ENCODE peak calls at places on chromosomes 13 and 19, in seven cellular contexts. One of them, this sample, is unnamed.

GRCh38 chr13:97279913-97280312 is 57.8 kb downstream of the MBNL2 start:
- DNase-seq in sigmoid colon: no peak
- DNase-seq in gastrocnemius medialis: no peak
- DNase-seq in adrenal gland: no peak
- DNase-seq in spleen: no peak
- DNase-seq in heart left ventricle: no peak
- DNase-seq in NB4: no peak
- DNase-seq in this sample: no peak

GRCh38 chr19:6064016-6064702 is 46.1 kb downstream of the RFX2 start:
- DNase-seq in heart left ventricle: no peak
- DNase-seq in sigmoid colon: no peak
- DNase-seq in gastrocnemius medialis: no peak
- DNase-seq in adrenal gland: no peak
- DNase-seq in NB4: no peak
- DNase-seq in spleen: no peak
- DNase-seq in this sample: no peak

GRCh38 chr19:9940778-9941177 is 4.5 kb upstream of the OLFM2 start:
- DNase-seq in spleen: no peak
- DNase-seq in NB4: no peak
- DNase-seq in heart left ventricle: no peak
- DNase-seq in adrenal gland: no peak
- DNase-seq in sigmoid colon: no peak
- DNase-seq in gastrocnemius medialis: no peak
- DNase-seq in this sample: no peak

GRCh38 chr13:44302948-44303575 is 70.6 kb upstream of the SERP2 start:
- DNase-seq in NB4: no peak
- DNase-seq in gastrocnemius medialis: no peak
- DNase-seq in sigmoid colon: peak
- DNase-seq in heart left ventricle: no peak
- DNase-seq in spleen: no peak
- DNase-seq in adrenal gland: no peak
- DNase-seq in this sample: no peak

GRCh38 chr13:98482476-98483444 is 94.1 kb downstream of the STK24 start:
- DNase-seq in sigmoid colon: peak
- DNase-seq in gastrocnemius medialis: peak
- DNase-seq in adrenal gland: peak
- DNase-seq in spleen: no peak
- DNase-seq in heart left ventricle: peak
- DNase-seq in NB4: peak
- DNase-seq in this sample: peak

GRCh38 chr19:38664503-38665211 is 17.2 kb downstream of the ACTN4 start:
- DNase-seq in gastrocnemius medialis: no peak
- DNase-seq in NB4: peak
- DNase-seq in heart left ventricle: no peak
- DNase-seq in adrenal gland: no peak
- DNase-seq in spleen: peak
- DNase-seq in sigmoid colon: no peak
- DNase-seq in this sample: peak

GRCh38 chr13:63455938-63456337 is 2040.3 kb upstream of the PCDH20 start:
- DNase-seq in heart left ventricle: no peak
- DNase-seq in NB4: no peak
- DNase-seq in spleen: no peak
- DNase-seq in gastrocnemius medialis: no peak
- DNase-seq in sigmoid colon: no peak
- DNase-seq in adrenal gland: no peak
- DNase-seq in this sample: no peak

GRCh38 chr19:45506246-45506990 is 861 bp upstream of the VASP start:
- DNase-seq in sigmoid colon: peak
- DNase-seq in heart left ventricle: peak
- DNase-seq in gastrocnemius medialis: peak
- DNase-seq in adrenal gland: peak
- DNase-seq in NB4: peak
- DNase-seq in spleen: peak
- DNase-seq in this sample: peak

GRCh38 chr13:87669379-87669978 is 1.7 kb upstream of the SLITRK5 start:
- DNase-seq in gastrocnemius medialis: no peak
- DNase-seq in NB4: peak
- DNase-seq in adrenal gland: no peak
- DNase-seq in heart left ventricle: no peak
- DNase-seq in spleen: no peak
- DNase-seq in sigmoid colon: no peak
- DNase-seq in this sample: peak

GRCh38 chr13:105991622-105992254 is 543.7 kb downstream of the EFNB2 start:
- DNase-seq in gastrocnemius medialis: peak
- DNase-seq in heart left ventricle: no peak
- DNase-seq in adrenal gland: no peak
- DNase-seq in sigmoid colon: no peak
- DNase-seq in spleen: no peak
- DNase-seq in NB4: peak
- DNase-seq in this sample: no peak

GRCh38 chr13:97256343-97256783 is 34.2 kb downstream of the MBNL2 start:
- DNase-seq in heart left ventricle: no peak
- DNase-seq in NB4: no peak
- DNase-seq in sigmoid colon: no peak
- DNase-seq in adrenal gland: peak
- DNase-seq in gastrocnemius medialis: no peak
- DNase-seq in spleen: no peak
- DNase-seq in this sample: peak

GRCh38 chr13:46179576-46180368 is 2.2 kb downstream of the LCP1 start:
- DNase-seq in sigmoid colon: no peak
- DNase-seq in NB4: peak
- DNase-seq in heart left ventricle: peak
- DNase-seq in adrenal gland: peak
- DNase-seq in gastrocnemius medialis: peak
- DNase-seq in spleen: peak
- DNase-seq in this sample: peak

GRCh38 chr19:16385821-16386220 is 61.2 kb downstream of the KLF2 start:
- DNase-seq in spleen: peak
- DNase-seq in NB4: no peak
- DNase-seq in gastrocnemius medialis: no peak
- DNase-seq in sigmoid colon: no peak
- DNase-seq in adrenal gland: peak
- DNase-seq in heart left ventricle: no peak
- DNase-seq in this sample: no peak

GRCh38 chr13:103961784-103962183 is 895.6 kb upstream of the SLC10A2 start:
- DNase-seq in gastrocnemius medialis: no peak
- DNase-seq in heart left ventricle: no peak
- DNase-seq in spleen: no peak
- DNase-seq in adrenal gland: no peak
- DNase-seq in sigmoid colon: no peak
- DNase-seq in NB4: no peak
- DNase-seq in this sample: no peak

GRCh38 chr19:50994129-50994528 is 7.3 kb downstream of the KLK8 start:
- DNase-seq in sigmoid colon: peak
- DNase-seq in adrenal gland: no peak
- DNase-seq in spleen: no peak
- DNase-seq in gastrocnemius medialis: no peak
- DNase-seq in heart left ventricle: no peak
- DNase-seq in NB4: peak
- DNase-seq in this sample: no peak

GRCh38 chr13:42574435-42575311 is 721 bp downstream of the TNFSF11 start:
- DNase-seq in NB4: no peak
- DNase-seq in heart left ventricle: no peak
- DNase-seq in sigmoid colon: no peak
- DNase-seq in spleen: peak
- DNase-seq in adrenal gland: no peak
- DNase-seq in gastrocnemius medialis: no peak
- DNase-seq in this sample: no peak

GRCh38 chr13:77565635-77566034 is 30.1 kb downstream of the SCEL start:
- DNase-seq in sigmoid colon: no peak
- DNase-seq in spleen: no peak
- DNase-seq in adrenal gland: no peak
- DNase-seq in NB4: peak
- DNase-seq in heart left ventricle: no peak
- DNase-seq in gastrocnemius medialis: no peak
- DNase-seq in this sample: peak

GRCh38 chr19:33428627-33429013 is 55.1 kb downstream of the CEBPG start:
- DNase-seq in heart left ventricle: no peak
- DNase-seq in spleen: no peak
- DNase-seq in adrenal gland: no peak
- DNase-seq in gastrocnemius medialis: no peak
- DNase-seq in NB4: no peak
- DNase-seq in sigmoid colon: no peak
- DNase-seq in this sample: no peak

GRCh38 chr13:74288361-74288911 is 154.2 kb upstream of the KLF12 start:
- DNase-seq in heart left ventricle: peak
- DNase-seq in sigmoid colon: peak
- DNase-seq in NB4: no peak
- DNase-seq in adrenal gland: no peak
- DNase-seq in gastrocnemius medialis: peak
- DNase-seq in spleen: peak
- DNase-seq in this sample: no peak

GRCh38 chr19:14091086-14091884 is 734 bp upstream of the SAMD1 start:
- DNase-seq in sigmoid colon: no peak
- DNase-seq in NB4: peak
- DNase-seq in heart left ventricle: peak
- DNase-seq in adrenal gland: peak
- DNase-seq in spleen: peak
- DNase-seq in gastrocnemius medialis: peak
- DNase-seq in this sample: peak

GRCh38 chr19:16398530-16399241 is 73.1 kb downstream of the EPS15L1 start:
- DNase-seq in adrenal gland: no peak
- DNase-seq in spleen: peak
- DNase-seq in sigmoid colon: no peak
- DNase-seq in heart left ventricle: no peak
- DNase-seq in gastrocnemius medialis: no peak
- DNase-seq in NB4: no peak
- DNase-seq in this sample: no peak

GRCh38 chr13:33629610-33630009 is 188.3 kb upstream of the RFC3 start:
- DNase-seq in spleen: no peak
- DNase-seq in heart left ventricle: no peak
- DNase-seq in NB4: no peak
- DNase-seq in gastrocnemius medialis: no peak
- DNase-seq in sigmoid colon: no peak
- DNase-seq in adrenal gland: no peak
- DNase-seq in this sample: no peak

GRCh38 chr13:61286148-61286745 is 129.4 kb downstream of the PCDH20 start:
- DNase-seq in sigmoid colon: no peak
- DNase-seq in gastrocnemius medialis: no peak
- DNase-seq in heart left ventricle: no peak
- DNase-seq in adrenal gland: no peak
- DNase-seq in NB4: peak
- DNase-seq in spleen: no peak
- DNase-seq in this sample: peak

GRCh38 chr19:9037415-9038062 is 27.3 kb upstream of the MUC16 start:
- DNase-seq in spleen: no peak
- DNase-seq in gastrocnemius medialis: no peak
- DNase-seq in heart left ventricle: no peak
- DNase-seq in NB4: no peak
- DNase-seq in sigmoid colon: no peak
- DNase-seq in adrenal gland: no peak
- DNase-seq in this sample: no peak

GRCh38 chr19:1261863-1262686 is 7.1 kb upstream of the CIRBP start:
- DNase-seq in spleen: peak
- DNase-seq in NB4: no peak
- DNase-seq in heart left ventricle: peak
- DNase-seq in adrenal gland: peak
- DNase-seq in sigmoid colon: peak
- DNase-seq in gastrocnemius medialis: peak
- DNase-seq in this sample: peak

GRCh38 chr19:53432088-53432661 is 391 bp downstream of the ZNF761 start:
- DNase-seq in spleen: peak
- DNase-seq in gastrocnemius medialis: peak
- DNase-seq in heart left ventricle: peak
- DNase-seq in NB4: peak
- DNase-seq in adrenal gland: peak
- DNase-seq in sigmoid colon: peak
- DNase-seq in this sample: peak

GRCh38 chr13:27979001-27979643 is 9.4 kb downstream of the URAD start:
- DNase-seq in spleen: no peak
- DNase-seq in NB4: no peak
- DNase-seq in heart left ventricle: no peak
- DNase-seq in sigmoid colon: no peak
- DNase-seq in adrenal gland: no peak
- DNase-seq in gastrocnemius medialis: no peak
- DNase-seq in this sample: no peak

GRCh38 chr13:102944821-102945220 is 99.0 kb downstream of the ERCC5 start:
- DNase-seq in gastrocnemius medialis: no peak
- DNase-seq in NB4: no peak
- DNase-seq in heart left ventricle: no peak
- DNase-seq in spleen: no peak
- DNase-seq in adrenal gland: no peak
- DNase-seq in sigmoid colon: no peak
- DNase-seq in this sample: no peak
- TF ChIP-seq POLR2A in gastrocnemius medialis: no peak
- TF ChIP-seq POLR2A in NB4: no peak
- TF ChIP-seq POLR2A in heart left ventricle: no peak
- TF ChIP-seq POLR2A in spleen: no peak
- TF ChIP-seq POLR2A in adrenal gland: no peak
- TF ChIP-seq POLR2A in sigmoid colon: no peak
- TF ChIP-seq POLR2A in this sample: no peak

DNA sequence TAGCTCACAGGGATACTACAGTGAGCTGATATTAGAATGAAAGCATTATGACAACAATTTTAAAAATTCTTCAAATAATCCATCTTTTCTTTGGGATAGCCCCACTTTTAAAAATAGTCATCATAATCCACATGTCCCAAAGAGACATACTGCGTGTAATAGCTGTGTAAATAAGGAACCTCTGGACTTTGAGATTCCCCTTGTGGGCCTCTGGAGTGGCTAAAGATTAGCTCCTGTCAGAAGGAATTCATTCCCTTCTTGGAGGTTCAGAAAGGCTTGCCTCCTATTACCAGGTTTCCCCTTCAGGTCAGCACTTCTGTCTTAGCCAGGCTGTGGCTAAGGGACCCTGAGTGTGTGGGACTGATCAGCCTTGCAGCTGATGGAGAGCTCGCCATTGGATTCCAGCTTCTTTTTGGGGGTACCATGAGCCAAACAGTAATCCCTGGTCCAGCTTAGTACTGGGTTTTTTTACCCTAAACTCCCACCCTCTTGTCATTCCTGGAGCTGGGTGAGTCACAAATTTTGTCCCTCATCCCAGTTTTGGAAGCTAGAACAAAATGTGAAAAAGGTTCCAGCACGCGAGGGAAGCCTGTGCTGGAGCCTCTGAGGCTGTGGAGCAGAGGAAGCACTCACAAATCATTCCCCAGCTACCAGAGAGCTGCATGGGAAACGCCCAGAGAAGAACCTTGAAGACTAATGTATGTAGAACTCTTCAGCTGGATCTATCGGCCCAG is 96.6 kb downstream of the RNASEH2B start:
- DNase-seq in sigmoid colon: no peak
- DNase-seq in spleen: no peak
- DNase-seq in heart left ventricle: no peak
- DNase-seq in gastrocnemius medialis: peak
- DNase-seq in adrenal gland: no peak
- DNase-seq in NB4: no peak
- DNase-seq in this sample: no peak
- TF ChIP-seq POLR2A in sigmoid colon: no peak
- TF ChIP-seq POLR2A in spleen: no peak
- TF ChIP-seq POLR2A in heart left ventricle: no peak
- TF ChIP-seq POLR2A in gastrocnemius medialis: no peak
- TF ChIP-seq POLR2A in adrenal gland: no peak
- TF ChIP-seq POLR2A in NB4: no peak
- TF ChIP-seq POLR2A in this sample: no peak

GRCh38 chr13:24293761-24294160 is 15.6 kb upstream of the C1QTNF9 start:
- DNase-seq in heart left ventricle: no peak
- DNase-seq in gastrocnemius medialis: no peak
- DNase-seq in spleen: no peak
- DNase-seq in sigmoid colon: no peak
- DNase-seq in NB4: no peak
- DNase-seq in adrenal gland: no peak
- DNase-seq in this sample: no peak
- TF ChIP-seq POLR2A in heart left ventricle: no peak
- TF ChIP-seq POLR2A in gastrocnemius medialis: no peak
- TF ChIP-seq POLR2A in spleen: no peak
- TF ChIP-seq POLR2A in sigmoid colon: no peak
- TF ChIP-seq POLR2A in NB4: no peak
- TF ChIP-seq POLR2A in adrenal gland: no peak
- TF ChIP-seq POLR2A in this sample: no peak

GRCh38 chr19:4380254-4380727 is 20.1 kb downstream of the SH3GL1 start:
- DNase-seq in adrenal gland: peak
- DNase-seq in gastrocnemius medialis: no peak
- DNase-seq in heart left ventricle: peak
- DNase-seq in spleen: peak
- DNase-seq in NB4: no peak
- DNase-seq in sigmoid colon: peak
- DNase-seq in this sample: no peak
- TF ChIP-seq POLR2A in adrenal gland: no peak
- TF ChIP-seq POLR2A in gastrocnemius medialis: no peak
- TF ChIP-seq POLR2A in heart left ventricle: no peak
- TF ChIP-seq POLR2A in spleen: no peak
- TF ChIP-seq POLR2A in NB4: no peak
- TF ChIP-seq POLR2A in sigmoid colon: no peak
- TF ChIP-seq POLR2A in this sample: no peak

This sample was measured in erythroblast.